ENCODE peak calls at places on chromosomes 3 and 15, in ten cellular contexts. K is small intestine; U is osteoblast; S is naive thymus-derived CD4-positive, alpha-beta T cell; I is thoracic aorta; A is cardiac muscle cell; D is GM23248; T is neuronal stem cell; Q is A549; B is neural progenitor cell. H is an unnamed sample.

GRCh38 chr3:188664795-188665194 is 507.0 kb upstream of the TPRG1 start:
- DNase-seq in U (no peak), S (no peak), B (peak; percentile 47), T (no peak), Q (no peak), I (no peak), A (peak; percentile 32), D (no peak), K (peak; percentile 31), H (no peak)

GRCh38 chr15:70093481-70094309 is 4.0 kb downstream of the TLE3 start:
- DNase-seq in B (no peak), Q (no peak), S (no peak), D (peak; percentile 56), U (peak; percentile 84), K (peak; percentile 63), A (peak; percentile 67), I (no peak), T (no peak), H (no peak)

GRCh38 chr3:124882749-124883148 is 4.4 kb downstream of the ITGB5 start:
- DNase-seq in K (no peak), B (peak; percentile 84), S (no peak), D (peak; percentile 34), U (peak; percentile 50), I (no peak), A (no peak), Q (no peak), T (peak; percentile 67), H (no peak)

GRCh38 chr3:33808559-33808958 is 10.1 kb downstream of the PDCD6IP start:
- DNase-seq in U (no peak), D (peak; percentile 51), K (no peak), T (no peak), I (no peak), B (no peak), Q (no peak), A (no peak), S (no peak), H (no peak)

GRCh38 chr3:5053021-5053831 is 68.9 kb upstream of the ARL8B start:
- DNase-seq in B (no peak), I (no peak), A (peak; percentile 60), S (no peak), T (no peak), U (no peak), K (no peak), D (peak; percentile 89), Q (no peak), H (no peak)

GRCh38 chr3:49723301-49723630 is 485 bp downstream of the GMPPB start:
- DNase-seq in B (peak; percentile 58), A (peak; percentile 43), U (peak; percentile 91), S (peak; percentile 61), K (peak; percentile 90), Q (no peak), I (no peak), D (peak; percentile 76), T (no peak), H (peak; percentile 46)

GRCh38 chr15:80580107-80580506 is 115.0 kb upstream of the ABHD17C start:
- DNase-seq in S (no peak), B (no peak), T (no peak), A (peak; percentile 75), D (peak; percentile 79), Q (no peak), U (peak; percentile 84), K (no peak), I (no peak), H (no peak)

GRCh38 chr3:45546636-45547201 is 47.8 kb upstream of the LIMD1 start:
- DNase-seq in Q (no peak), U (no peak), A (no peak), B (peak; percentile 75), T (peak; percentile 45), I (no peak), S (no peak), D (no peak), K (no peak), H (peak; percentile 5)

GRCh38 chr15:92638291-92638708 is 17.3 kb downstream of the FAM174B start:
- DNase-seq in S (no peak), U (peak; percentile 80), T (no peak), D (no peak), I (no peak), A (no peak), K (peak; percentile 56), Q (no peak), B (no peak), H (no peak)

GRCh38 chr15:98901438-98901837 is 106.2 kb downstream of the PGPEP1L start:
- DNase-seq in Q (no peak), S (no peak), A (no peak), U (no peak), I (no peak), B (no peak), D (no peak), T (no peak), K (no peak), H (no peak)

GRCh38 chr3:11212301-11212613 is 58.0 kb downstream of the HRH1 start:
- DNase-seq in I (no peak), K (no peak), U (peak; percentile 92), T (no peak), S (no peak), A (no peak), Q (no peak), D (peak; percentile 81), B (no peak), H (no peak)

GRCh38 chr15:76274226-76274625 is 37.0 kb downstream of the ETFA start:
- DNase-seq in K (no peak), U (no peak), S (no peak), B (no peak), D (peak; percentile 37), I (no peak), Q (no peak), A (peak; percentile 53), T (no peak), H (no peak)

GRCh38 chr15:96326551-96327154 is 3.8 kb upstream of the NR2F2 start:
- DNase-seq in I (no peak), D (peak; percentile 82), A (peak; percentile 78), S (no peak), T (no peak), B (peak; percentile 78), U (peak; percentile 91), Q (no peak), K (no peak), H (no peak)

GRCh38 chr15:100900895-100901169 is 18.3 kb upstream of the LRRK1 start:
- DNase-seq in Q (no peak), U (no peak), I (no peak), T (no peak), K (no peak), D (no peak), S (no peak), B (no peak), A (no peak), H (no peak)
- H3K27ac ChIP-seq in Q (no peak overlapping the region), U (no peak overlapping the region), I (no peak overlapping the region), T (no peak overlapping the region), K (no peak overlapping the region), D (no peak overlapping the region), S (no peak overlapping the region), B (no peak overlapping the region), A (no peak overlapping the region), H (no peak overlapping the region)

GRCh38 chr15:38370079-38370478 is 83.8 kb upstream of the FAM98B start:
- DNase-seq in I (no peak), D (no peak), A (no peak), S (no peak), B (no peak), K (no peak), T (no peak), Q (no peak), U (peak; percentile 8), H (no peak)
- H3K9me3 ChIP-seq in I (no peaks in the 10 kb centered on the region), D (no peaks in the 10 kb centered on the region), A (no peaks in the 10 kb centered on the region), S (no peaks in the 10 kb centered on the region), B (no peaks in the 10 kb centered on the region), K (no peaks in the 10 kb centered on the region), T (no peaks in the 10 kb centered on the region), Q (no peaks in the 10 kb centered on the region), U (no peaks in the 10 kb centered on the region), H (no peaks in the 10 kb centered on the region)

GRCh38 chr3:58658508-58658907 is 8.1 kb downstream of the FAM3D start:
- DNase-seq in U (peak; percentile 69), S (no peak), Q (no peak), D (no peak), A (no peak), I (no peak), K (no peak), T (no peak), B (no peak), H (no peak)

GRCh38 chr3:58657036-58657435 is 9.5 kb downstream of the FAM3D start:
- DNase-seq in Q (no peak), D (no peak), K (no peak), A (no peak), I (no peak), U (no peak), B (no peak), S (no peak), T (no peak), H (no peak)

GRCh38 chr3:58657571-58658141 is 8.9 kb downstream of the FAM3D start:
- DNase-seq in T (no peak), I (no peak), U (no peak), D (no peak), S (no peak), A (no peak), Q (no peak), K (peak; percentile 78), B (no peak), H (no peak)

GRCh38 chr3:58660998-58661397 is 5.6 kb downstream of the FAM3D start:
- DNase-seq in B (no peak), U (peak; percentile 57), I (no peak), T (no peak), D (no peak), A (no peak), S (no peak), Q (no peak), K (no peak), H (no peak)

DNA sequence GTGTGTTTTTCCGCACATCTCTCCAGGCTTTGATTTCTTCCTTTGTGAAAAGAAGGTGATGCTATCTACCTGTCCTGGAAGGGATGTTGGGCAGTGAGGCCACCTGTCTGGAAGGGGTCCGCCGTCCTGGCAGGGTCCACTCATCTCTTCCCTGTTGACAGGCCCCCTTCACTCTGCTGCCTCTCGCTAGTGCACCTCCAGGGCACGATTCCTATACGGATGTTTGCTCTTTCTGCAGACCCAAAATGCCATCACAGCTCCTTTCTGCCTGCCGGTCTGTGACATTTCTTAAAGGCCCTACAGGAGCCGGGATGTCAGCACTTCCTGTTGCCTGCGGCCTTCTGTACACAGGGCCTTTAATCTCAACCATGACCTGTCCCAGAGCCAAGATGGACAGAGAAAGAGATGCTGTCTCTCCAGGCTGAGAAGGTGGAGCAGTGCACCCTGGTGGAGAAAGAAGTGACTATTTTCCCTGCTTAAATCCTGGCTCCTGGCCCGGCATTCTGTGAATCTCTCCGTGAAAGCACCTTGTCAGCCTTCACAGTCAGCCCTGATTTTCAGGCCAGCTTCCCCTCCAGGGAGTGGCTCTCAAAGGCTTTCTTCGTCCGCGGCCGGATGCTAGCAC is 7.4 kb downstream of the FAM3D start:
- DNase-seq in S (no peak), A (peak; percentile 72), U (peak; percentile 89), I (no peak), K (peak; percentile 62), D (peak; percentile 59), Q (peak; percentile 28), B (peak; percentile 60), T (no peak), H (no peak)
- H3K27ac ChIP-seq in S (no peak overlapping the region), A (no peak overlapping the region), U (no peak overlapping the region), I (no peak overlapping the region), K (no peak overlapping the region), D (no peak overlapping the region), Q (no peak overlapping the region), B (no peak overlapping the region), T (no peak overlapping the region), H (no peak overlapping the region)

DNA sequence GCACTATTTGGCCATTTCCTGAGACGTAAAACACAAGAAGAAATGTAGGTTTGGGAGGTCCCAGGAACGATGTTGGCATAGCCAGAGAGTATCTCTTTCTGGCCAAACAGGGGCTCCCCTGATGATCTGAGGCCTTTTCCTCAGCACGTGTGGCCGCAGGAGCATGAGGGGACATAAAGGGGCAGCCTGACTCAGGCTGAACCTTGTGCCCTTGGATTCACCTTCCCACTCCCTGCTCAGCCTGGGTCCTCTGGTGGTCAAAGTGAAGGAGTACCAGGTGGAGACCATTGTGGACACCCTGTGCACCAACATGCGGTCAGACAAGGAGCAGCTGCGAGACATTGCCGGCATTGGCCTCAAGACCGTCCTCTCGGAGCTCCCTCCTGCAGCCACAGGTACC is 10.6 kb downstream of the CAND2 start:
- DNase-seq in T (no peak), S (no peak), I (no peak), Q (no peak), B (no peak), D (no peak), U (peak; percentile 65), A (no peak), K (no peak), H (no peak)
- H3K9me3 ChIP-seq in T (no peaks in the 10 kb centered on the region), S (no peaks in the 10 kb centered on the region), I (no peaks in the 10 kb centered on the region), Q (no peaks in the 10 kb centered on the region), B (no peaks in the 10 kb centered on the region), D (no peaks in the 10 kb centered on the region), U (no peaks in the 10 kb centered on the region), A (no peaks in the 10 kb centered on the region), K (no peaks in the 10 kb centered on the region), H (no peaks in the 10 kb centered on the region)